ENCODE peak calls at places on chromosomes 11 and 22, in ten cellular contexts. One of them, this sample, is unnamed.

GRCh38 chr11:2453436-2453835 is 8.6 kb downstream of the KCNQ1 start:
- DNase-seq in DMS79: no peak
- DNase-seq in right lobe of liver: no peak
- DNase-seq in NCI-H774: no peak
- DNase-seq in hypothalamus: no peak
- DNase-seq in HuH-7.5: no peak
- DNase-seq in neural progenitor cell: no peak
- DNase-seq in right cardiac atrium: no peak
- DNase-seq in breast epithelium: no peak
- DNase-seq in GM19239: no peak
- DNase-seq in this sample: no peak

GRCh38 chr11:13189561-13190435 is 87.8 kb upstream of the BMAL1 start:
- DNase-seq in breast epithelium: no peak
- DNase-seq in NCI-H774: no peak
- DNase-seq in neural progenitor cell: no peak
- DNase-seq in GM19239: no peak
- DNase-seq in hypothalamus: no peak
- DNase-seq in DMS79: no peak
- DNase-seq in right lobe of liver: no peak
- DNase-seq in right cardiac atrium: no peak
- DNase-seq in HuH-7.5: no peak
- DNase-seq in this sample: no peak

GRCh38 chr22:42313804-42314581 is 43.5 kb upstream of the TCF20 start:
- DNase-seq in right cardiac atrium: no peak
- DNase-seq in DMS79: peak
- DNase-seq in breast epithelium: peak
- DNase-seq in GM19239: no peak
- DNase-seq in neural progenitor cell: peak
- DNase-seq in HuH-7.5: peak
- DNase-seq in hypothalamus: no peak
- DNase-seq in NCI-H774: peak
- DNase-seq in right lobe of liver: peak
- DNase-seq in this sample: peak

GRCh38 chr11:75719639-75720239 is 2.1 kb downstream of the MOGAT2 start:
- DNase-seq in NCI-H774: no peak
- DNase-seq in neural progenitor cell: no peak
- DNase-seq in right lobe of liver: peak
- DNase-seq in right cardiac atrium: no peak
- DNase-seq in HuH-7.5: no peak
- DNase-seq in breast epithelium: no peak
- DNase-seq in DMS79: no peak
- DNase-seq in hypothalamus: no peak
- DNase-seq in GM19239: no peak
- DNase-seq in this sample: peak

GRCh38 chr11:83159901-83160865 is 3.3 kb downstream of the PCF11 start:
- DNase-seq in neural progenitor cell: no peak
- DNase-seq in NCI-H774: no peak
- DNase-seq in GM19239: no peak
- DNase-seq in breast epithelium: peak
- DNase-seq in hypothalamus: no peak
- DNase-seq in DMS79: no peak
- DNase-seq in right lobe of liver: no peak
- DNase-seq in HuH-7.5: no peak
- DNase-seq in right cardiac atrium: no peak
- DNase-seq in this sample: no peak

GRCh38 chr22:20408891-20409290 is 14.9 kb downstream of the ZNF74 start:
- DNase-seq in right cardiac atrium: no peak
- DNase-seq in DMS79: no peak
- DNase-seq in NCI-H774: no peak
- DNase-seq in breast epithelium: no peak
- DNase-seq in GM19239: no peak
- DNase-seq in hypothalamus: no peak
- DNase-seq in right lobe of liver: no peak
- DNase-seq in HuH-7.5: no peak
- DNase-seq in neural progenitor cell: no peak
- DNase-seq in this sample: peak

GRCh38 chr11:12789054-12789453 is 114.8 kb downstream of the TEAD1 start:
- DNase-seq in breast epithelium: no peak
- DNase-seq in DMS79: no peak
- DNase-seq in NCI-H774: no peak
- DNase-seq in right cardiac atrium: no peak
- DNase-seq in right lobe of liver: no peak
- DNase-seq in GM19239: no peak
- DNase-seq in hypothalamus: no peak
- DNase-seq in neural progenitor cell: no peak
- DNase-seq in HuH-7.5: no peak
- DNase-seq in this sample: no peak

GRCh38 chr22:33242078-33242477 is 183.9 kb upstream of the SYN3 start:
- DNase-seq in GM19239: no peak
- DNase-seq in breast epithelium: no peak
- DNase-seq in hypothalamus: no peak
- DNase-seq in neural progenitor cell: no peak
- DNase-seq in HuH-7.5: no peak
- DNase-seq in DMS79: no peak
- DNase-seq in right cardiac atrium: no peak
- DNase-seq in right lobe of liver: no peak
- DNase-seq in NCI-H774: no peak
- DNase-seq in this sample: no peak

GRCh38 chr22:50085211-50085999 is at the start of gene MLC1:
- DNase-seq in right cardiac atrium: no peak
- DNase-seq in right lobe of liver: no peak
- DNase-seq in breast epithelium: no peak
- DNase-seq in neural progenitor cell: no peak
- DNase-seq in HuH-7.5: no peak
- DNase-seq in DMS79: no peak
- DNase-seq in hypothalamus: no peak
- DNase-seq in NCI-H774: no peak
- DNase-seq in GM19239: no peak
- DNase-seq in this sample: no peak

GRCh38 chr11:100328626-100329340 is 358.3 kb upstream of the ARHGAP42 start:
- DNase-seq in right cardiac atrium: no peak
- DNase-seq in DMS79: no peak
- DNase-seq in neural progenitor cell: peak
- DNase-seq in HuH-7.5: no peak
- DNase-seq in hypothalamus: no peak
- DNase-seq in right lobe of liver: no peak
- DNase-seq in GM19239: no peak
- DNase-seq in NCI-H774: no peak
- DNase-seq in breast epithelium: no peak
- DNase-seq in this sample: no peak

GRCh38 chr11:57556041-57556440 is 11.4 kb downstream of the UBE2L6 start:
- DNase-seq in hypothalamus: no peak
- DNase-seq in NCI-H774: no peak
- DNase-seq in right lobe of liver: no peak
- DNase-seq in right cardiac atrium: no peak
- DNase-seq in GM19239: no peak
- DNase-seq in DMS79: no peak
- DNase-seq in breast epithelium: no peak
- DNase-seq in neural progenitor cell: no peak
- DNase-seq in HuH-7.5: no peak
- DNase-seq in this sample: no peak

GRCh38 chr11:110874651-110875050 is 162.4 kb upstream of the ARHGAP20 start:
- DNase-seq in right lobe of liver: no peak
- DNase-seq in NCI-H774: no peak
- DNase-seq in DMS79: no peak
- DNase-seq in neural progenitor cell: no peak
- DNase-seq in HuH-7.5: no peak
- DNase-seq in right cardiac atrium: no peak
- DNase-seq in breast epithelium: no peak
- DNase-seq in GM19239: no peak
- DNase-seq in hypothalamus: no peak
- DNase-seq in this sample: no peak

GRCh38 chr11:131734871-131735270 is 364.5 kb downstream of the NTM start:
- DNase-seq in breast epithelium: no peak
- DNase-seq in HuH-7.5: no peak
- DNase-seq in GM19239: no peak
- DNase-seq in right lobe of liver: no peak
- DNase-seq in hypothalamus: no peak
- DNase-seq in neural progenitor cell: no peak
- DNase-seq in DMS79: no peak
- DNase-seq in NCI-H774: no peak
- DNase-seq in right cardiac atrium: no peak
- DNase-seq in this sample: no peak

GRCh38 chr11:118870396-118871343 is 13.0 kb upstream of the CXCR5 start:
- DNase-seq in neural progenitor cell: peak
- DNase-seq in breast epithelium: peak
- DNase-seq in right lobe of liver: peak
- DNase-seq in hypothalamus: peak
- DNase-seq in DMS79: no peak
- DNase-seq in GM19239: no peak
- DNase-seq in HuH-7.5: no peak
- DNase-seq in NCI-H774: no peak
- DNase-seq in right cardiac atrium: peak
- DNase-seq in this sample: no peak

GRCh38 chr11:10893713-10894112 is 35.9 kb upstream of the ZBED5 start:
- DNase-seq in right lobe of liver: no peak
- DNase-seq in NCI-H774: no peak
- DNase-seq in breast epithelium: no peak
- DNase-seq in HuH-7.5: no peak
- DNase-seq in right cardiac atrium: no peak
- DNase-seq in DMS79: no peak
- DNase-seq in GM19239: no peak
- DNase-seq in neural progenitor cell: no peak
- DNase-seq in hypothalamus: no peak
- DNase-seq in this sample: peak

GRCh38 chr11:125552927-125553326 is 16.4 kb upstream of the EI24 start:
- DNase-seq in NCI-H774: no peak
- DNase-seq in GM19239: no peak
- DNase-seq in right cardiac atrium: no peak
- DNase-seq in right lobe of liver: no peak
- DNase-seq in DMS79: no peak
- DNase-seq in breast epithelium: no peak
- DNase-seq in neural progenitor cell: no peak
- DNase-seq in HuH-7.5: no peak
- DNase-seq in hypothalamus: no peak
- DNase-seq in this sample: no peak

GRCh38 chr11:125287467-125288232 is 123.1 kb downstream of the PKNOX2 start:
- DNase-seq in right lobe of liver: no peak
- DNase-seq in GM19239: no peak
- DNase-seq in hypothalamus: no peak
- DNase-seq in NCI-H774: no peak
- DNase-seq in breast epithelium: no peak
- DNase-seq in neural progenitor cell: peak
- DNase-seq in HuH-7.5: no peak
- DNase-seq in right cardiac atrium: peak
- DNase-seq in DMS79: no peak
- DNase-seq in this sample: no peak

GRCh38 chr11:93861808-93862207 is 11.4 kb upstream of the VSTM5 start:
- DNase-seq in DMS79: no peak
- DNase-seq in HuH-7.5: no peak
- DNase-seq in right cardiac atrium: peak
- DNase-seq in hypothalamus: no peak
- DNase-seq in breast epithelium: no peak
- DNase-seq in NCI-H774: no peak
- DNase-seq in neural progenitor cell: no peak
- DNase-seq in right lobe of liver: no peak
- DNase-seq in GM19239: no peak
- DNase-seq in this sample: no peak

GRCh38 chr22:46286941-46287872 is 9.5 kb upstream of the GTSE1 start:
- DNase-seq in right lobe of liver: no peak
- DNase-seq in right cardiac atrium: no peak
- DNase-seq in NCI-H774: no peak
- DNase-seq in neural progenitor cell: no peak
- DNase-seq in hypothalamus: no peak
- DNase-seq in GM19239: no peak
- DNase-seq in HuH-7.5: no peak
- DNase-seq in DMS79: no peak
- DNase-seq in breast epithelium: no peak
- DNase-seq in this sample: no peak

GRCh38 chr22:31901388-31902137 is 42.8 kb upstream of the YWHAH start:
- DNase-seq in NCI-H774: no peak
- DNase-seq in breast epithelium: no peak
- DNase-seq in neural progenitor cell: no peak
- DNase-seq in HuH-7.5: no peak
- DNase-seq in GM19239: no peak
- DNase-seq in DMS79: no peak
- DNase-seq in hypothalamus: no peak
- DNase-seq in right lobe of liver: no peak
- DNase-seq in right cardiac atrium: no peak
- DNase-seq in this sample: no peak

GRCh38 chr11:126821832-126822231 is 178.7 kb downstream of the KIRREL3 start:
- DNase-seq in breast epithelium: no peak
- DNase-seq in hypothalamus: no peak
- DNase-seq in right cardiac atrium: no peak
- DNase-seq in GM19239: no peak
- DNase-seq in HuH-7.5: no peak
- DNase-seq in NCI-H774: no peak
- DNase-seq in DMS79: no peak
- DNase-seq in neural progenitor cell: no peak
- DNase-seq in right lobe of liver: no peak
- DNase-seq in this sample: no peak

GRCh38 chr22:19810381-19811141 is 44.1 kb downstream of the GNB1L start:
- DNase-seq in right lobe of liver: peak
- DNase-seq in breast epithelium: no peak
- DNase-seq in right cardiac atrium: no peak
- DNase-seq in HuH-7.5: no peak
- DNase-seq in DMS79: no peak
- DNase-seq in GM19239: no peak
- DNase-seq in NCI-H774: no peak
- DNase-seq in neural progenitor cell: peak
- DNase-seq in hypothalamus: no peak
- DNase-seq in this sample: no peak

GRCh38 chr22:29871684-29872083 is 11.3 kb upstream of the MTMR3 start:
- DNase-seq in neural progenitor cell: peak
- DNase-seq in right lobe of liver: no peak
- DNase-seq in NCI-H774: no peak
- DNase-seq in hypothalamus: no peak
- DNase-seq in right cardiac atrium: no peak
- DNase-seq in GM19239: no peak
- DNase-seq in DMS79: no peak
- DNase-seq in HuH-7.5: no peak
- DNase-seq in breast epithelium: no peak
- DNase-seq in this sample: no peak

GRCh38 chr11:6604081-6604626 is 580 bp downstream of the ILK start:
- DNase-seq in DMS79: no peak
- DNase-seq in right cardiac atrium: no peak
- DNase-seq in hypothalamus: peak
- DNase-seq in breast epithelium: no peak
- DNase-seq in HuH-7.5: peak
- DNase-seq in NCI-H774: no peak
- DNase-seq in right lobe of liver: peak
- DNase-seq in neural progenitor cell: peak
- DNase-seq in GM19239: peak
- DNase-seq in this sample: peak

GRCh38 chr22:37331811-37332536 is 49.7 kb downstream of the CYTH4 start:
- DNase-seq in right lobe of liver: no peak
- DNase-seq in neural progenitor cell: no peak
- DNase-seq in DMS79: no peak
- DNase-seq in HuH-7.5: no peak
- DNase-seq in right cardiac atrium: peak
- DNase-seq in GM19239: no peak
- DNase-seq in breast epithelium: no peak
- DNase-seq in hypothalamus: no peak
- DNase-seq in NCI-H774: no peak
- DNase-seq in this sample: no peak

GRCh38 chr11:110376711-110377324 is 52.9 kb upstream of the FDX1 start:
- DNase-seq in GM19239: no peak
- DNase-seq in DMS79: peak
- DNase-seq in right cardiac atrium: peak
- DNase-seq in NCI-H774: peak
- DNase-seq in HuH-7.5: no peak
- DNase-seq in right lobe of liver: peak
- DNase-seq in breast epithelium: peak
- DNase-seq in neural progenitor cell: peak
- DNase-seq in hypothalamus: no peak
- DNase-seq in this sample: peak

GRCh38 chr11:65445101-65445603 is 22.6 kb downstream of the NEAT1 start:
- DNase-seq in DMS79: no peak
- DNase-seq in right lobe of liver: no peak
- DNase-seq in NCI-H774: no peak
- DNase-seq in neural progenitor cell: no peak
- DNase-seq in HuH-7.5: no peak
- DNase-seq in GM19239: no peak
- DNase-seq in breast epithelium: no peak
- DNase-seq in hypothalamus: no peak
- DNase-seq in right cardiac atrium: peak
- DNase-seq in this sample: no peak

GRCh38 chr11:44923080-44923479 is 27.6 kb downstream of the TP53I11 start:
- DNase-seq in breast epithelium: no peak
- DNase-seq in right lobe of liver: no peak
- DNase-seq in NCI-H774: no peak
- DNase-seq in GM19239: no peak
- DNase-seq in HuH-7.5: no peak
- DNase-seq in hypothalamus: no peak
- DNase-seq in neural progenitor cell: no peak
- DNase-seq in right cardiac atrium: peak
- DNase-seq in DMS79: no peak
- DNase-seq in this sample: no peak

This sample was measured in mucosa of descending colon.